ENCODE peak calls at places on chromosomes 6 and 20, in four cellular contexts. One of them, this sample, is unnamed.

GRCh38 chr20:33649201-33649631 is 12.9 kb upstream of the C20orf144 start:
- DNase-seq in activated naive CD4-positive, alpha-beta T cell treated with anti-CD3 and anti-CD28 coated beads, Interleukin-2, amount 50 U/mL, for 16 hours: no peak
- DNase-seq in activated CD4-positive, CD25-positive, alpha-beta regulatory T cell treated with anti-CD3 and anti-CD28 coated beads, Interleukin-2, amount 50 U/mL, for 72 hours: no peak
- DNase-seq in NCI-H1105: no peak
- DNase-seq in this sample: no peak

GRCh38 chr20:9156529-9157280 is 87.8 kb downstream of the PLCB4 start:
- DNase-seq in activated CD4-positive, CD25-positive, alpha-beta regulatory T cell treated with anti-CD3 and anti-CD28 coated beads, Interleukin-2, amount 50 U/mL, for 72 hours: no peak
- DNase-seq in activated naive CD4-positive, alpha-beta T cell treated with anti-CD3 and anti-CD28 coated beads, Interleukin-2, amount 50 U/mL, for 16 hours: no peak
- DNase-seq in NCI-H1105: no peak
- DNase-seq in this sample: no peak

GRCh38 chr20:4119854-4120209 is 104.5 kb upstream of the RNF24 start:
- DNase-seq in NCI-H1105: no peak
- DNase-seq in activated CD4-positive, CD25-positive, alpha-beta regulatory T cell treated with anti-CD3 and anti-CD28 coated beads, Interleukin-2, amount 50 U/mL, for 72 hours: no peak
- DNase-seq in activated naive CD4-positive, alpha-beta T cell treated with anti-CD3 and anti-CD28 coated beads, Interleukin-2, amount 50 U/mL, for 16 hours: no peak
- DNase-seq in this sample: no peak

GRCh38 chr20:48620486-48621255 is 207.1 kb downstream of the PREX1 start:
- DNase-seq in activated naive CD4-positive, alpha-beta T cell treated with anti-CD3 and anti-CD28 coated beads, Interleukin-2, amount 50 U/mL, for 16 hours: peak; percentile 69
- DNase-seq in activated CD4-positive, CD25-positive, alpha-beta regulatory T cell treated with anti-CD3 and anti-CD28 coated beads, Interleukin-2, amount 50 U/mL, for 72 hours: peak; percentile 81
- DNase-seq in NCI-H1105: peak; percentile 85
- DNase-seq in this sample: peak; percentile 82

GRCh38 chr6:13485303-13485702 is 2.1 kb downstream of the GFOD1 start:
- DNase-seq in activated CD4-positive, CD25-positive, alpha-beta regulatory T cell treated with anti-CD3 and anti-CD28 coated beads, Interleukin-2, amount 50 U/mL, for 72 hours: no peak
- DNase-seq in NCI-H1105: no peak
- DNase-seq in activated naive CD4-positive, alpha-beta T cell treated with anti-CD3 and anti-CD28 coated beads, Interleukin-2, amount 50 U/mL, for 16 hours: no peak
- DNase-seq in this sample: no peak

GRCh38 chr6:88730602-88731001 is 232.8 kb downstream of the RNGTT start:
- DNase-seq in NCI-H1105: no peak
- DNase-seq in activated naive CD4-positive, alpha-beta T cell treated with anti-CD3 and anti-CD28 coated beads, Interleukin-2, amount 50 U/mL, for 16 hours: no peak
- DNase-seq in activated CD4-positive, CD25-positive, alpha-beta regulatory T cell treated with anti-CD3 and anti-CD28 coated beads, Interleukin-2, amount 50 U/mL, for 72 hours: no peak
- DNase-seq in this sample: no peak

GRCh38 chr20:8693709-8694108 is 375.2 kb upstream of the PLCB4 start:
- DNase-seq in NCI-H1105: no peak
- DNase-seq in activated CD4-positive, CD25-positive, alpha-beta regulatory T cell treated with anti-CD3 and anti-CD28 coated beads, Interleukin-2, amount 50 U/mL, for 72 hours: no peak
- DNase-seq in activated naive CD4-positive, alpha-beta T cell treated with anti-CD3 and anti-CD28 coated beads, Interleukin-2, amount 50 U/mL, for 16 hours: no peak
- DNase-seq in this sample: no peak

GRCh38 chr20:15162061-15162740 is 824.8 kb upstream of the FLRT3 start:
- DNase-seq in activated naive CD4-positive, alpha-beta T cell treated with anti-CD3 and anti-CD28 coated beads, Interleukin-2, amount 50 U/mL, for 16 hours: no peak
- DNase-seq in activated CD4-positive, CD25-positive, alpha-beta regulatory T cell treated with anti-CD3 and anti-CD28 coated beads, Interleukin-2, amount 50 U/mL, for 72 hours: no peak
- DNase-seq in NCI-H1105: no peak
- DNase-seq in this sample: no peak

GRCh38 chr6:24906314-24906713 is 29.4 kb downstream of the RIPOR2 start:
- DNase-seq in activated naive CD4-positive, alpha-beta T cell treated with anti-CD3 and anti-CD28 coated beads, Interleukin-2, amount 50 U/mL, for 16 hours: no peak
- DNase-seq in activated CD4-positive, CD25-positive, alpha-beta regulatory T cell treated with anti-CD3 and anti-CD28 coated beads, Interleukin-2, amount 50 U/mL, for 72 hours: no peak
- DNase-seq in NCI-H1105: no peak
- DNase-seq in this sample: no peak

GRCh38 chr6:147201885-147202515 is 2.2 kb upstream of the STXBP5 start:
- DNase-seq in activated CD4-positive, CD25-positive, alpha-beta regulatory T cell treated with anti-CD3 and anti-CD28 coated beads, Interleukin-2, amount 50 U/mL, for 72 hours: no peak
- DNase-seq in activated naive CD4-positive, alpha-beta T cell treated with anti-CD3 and anti-CD28 coated beads, Interleukin-2, amount 50 U/mL, for 16 hours: peak; percentile 12
- DNase-seq in NCI-H1105: peak; percentile 44
- DNase-seq in this sample: no peak

GRCh38 chr6:73233048-73233447 is 7.8 kb upstream of the KHDC1L start:
- DNase-seq in activated CD4-positive, CD25-positive, alpha-beta regulatory T cell treated with anti-CD3 and anti-CD28 coated beads, Interleukin-2, amount 50 U/mL, for 72 hours: no peak
- DNase-seq in NCI-H1105: no peak
- DNase-seq in activated naive CD4-positive, alpha-beta T cell treated with anti-CD3 and anti-CD28 coated beads, Interleukin-2, amount 50 U/mL, for 16 hours: no peak
- DNase-seq in this sample: no peak

GRCh38 chr6:142302427-142303190 is 802 bp downstream of the ADGRG6 start:
- DNase-seq in NCI-H1105: no peak
- DNase-seq in activated CD4-positive, CD25-positive, alpha-beta regulatory T cell treated with anti-CD3 and anti-CD28 coated beads, Interleukin-2, amount 50 U/mL, for 72 hours: no peak
- DNase-seq in activated naive CD4-positive, alpha-beta T cell treated with anti-CD3 and anti-CD28 coated beads, Interleukin-2, amount 50 U/mL, for 16 hours: no peak
- DNase-seq in this sample: no peak

GRCh38 chr6:12356983-12357972 is 67.1 kb downstream of the EDN1 start:
- DNase-seq in activated naive CD4-positive, alpha-beta T cell treated with anti-CD3 and anti-CD28 coated beads, Interleukin-2, amount 50 U/mL, for 16 hours: no peak
- DNase-seq in activated CD4-positive, CD25-positive, alpha-beta regulatory T cell treated with anti-CD3 and anti-CD28 coated beads, Interleukin-2, amount 50 U/mL, for 72 hours: no peak
- DNase-seq in NCI-H1105: no peak
- DNase-seq in this sample: no peak

GRCh38 chr6:43276180-43277082 is 21.6 kb upstream of the SLC22A7 start:
- DNase-seq in activated CD4-positive, CD25-positive, alpha-beta regulatory T cell treated with anti-CD3 and anti-CD28 coated beads, Interleukin-2, amount 50 U/mL, for 72 hours: no peak
- DNase-seq in NCI-H1105: no peak
- DNase-seq in activated naive CD4-positive, alpha-beta T cell treated with anti-CD3 and anti-CD28 coated beads, Interleukin-2, amount 50 U/mL, for 16 hours: peak; percentile 42
- DNase-seq in this sample: peak; percentile 56

GRCh38 chr20:18005990-18006364 is 37.2 kb downstream of the MGME1 start:
- DNase-seq in activated naive CD4-positive, alpha-beta T cell treated with anti-CD3 and anti-CD28 coated beads, Interleukin-2, amount 50 U/mL, for 16 hours: no peak
- DNase-seq in activated CD4-positive, CD25-positive, alpha-beta regulatory T cell treated with anti-CD3 and anti-CD28 coated beads, Interleukin-2, amount 50 U/mL, for 72 hours: no peak
- DNase-seq in NCI-H1105: no peak
- DNase-seq in this sample: no peak

GRCh38 chr20:21548390-21549035 is 34.6 kb upstream of the NKX2-2 start:
- DNase-seq in NCI-H1105: no peak
- DNase-seq in activated CD4-positive, CD25-positive, alpha-beta regulatory T cell treated with anti-CD3 and anti-CD28 coated beads, Interleukin-2, amount 50 U/mL, for 72 hours: peak; percentile 40
- DNase-seq in activated naive CD4-positive, alpha-beta T cell treated with anti-CD3 and anti-CD28 coated beads, Interleukin-2, amount 50 U/mL, for 16 hours: peak; percentile 32
- DNase-seq in this sample: no peak

GRCh38 chr6:44228031-44228430 is 4.6 kb downstream of the SLC29A1 start:
- DNase-seq in activated CD4-positive, CD25-positive, alpha-beta regulatory T cell treated with anti-CD3 and anti-CD28 coated beads, Interleukin-2, amount 50 U/mL, for 72 hours: no peak
- DNase-seq in activated naive CD4-positive, alpha-beta T cell treated with anti-CD3 and anti-CD28 coated beads, Interleukin-2, amount 50 U/mL, for 16 hours: no peak
- DNase-seq in NCI-H1105: no peak
- DNase-seq in this sample: no peak

GRCh38 chr6:106609699-106610098 is 19.6 kb downstream of the RTN4IP1 start:
- DNase-seq in NCI-H1105: peak; percentile 32
- DNase-seq in activated CD4-positive, CD25-positive, alpha-beta regulatory T cell treated with anti-CD3 and anti-CD28 coated beads, Interleukin-2, amount 50 U/mL, for 72 hours: no peak
- DNase-seq in activated naive CD4-positive, alpha-beta T cell treated with anti-CD3 and anti-CD28 coated beads, Interleukin-2, amount 50 U/mL, for 16 hours: no peak
- DNase-seq in this sample: no peak

GRCh38 chr6:129586815-129587214 is 123.2 kb downstream of the ARHGAP18 start:
- DNase-seq in activated CD4-positive, CD25-positive, alpha-beta regulatory T cell treated with anti-CD3 and anti-CD28 coated beads, Interleukin-2, amount 50 U/mL, for 72 hours: no peak
- DNase-seq in activated naive CD4-positive, alpha-beta T cell treated with anti-CD3 and anti-CD28 coated beads, Interleukin-2, amount 50 U/mL, for 16 hours: no peak
- DNase-seq in NCI-H1105: no peak
- DNase-seq in this sample: no peak

GRCh38 chr20:48957521-48957920 is 36.0 kb downstream of the ARFGEF2 start:
- DNase-seq in activated CD4-positive, CD25-positive, alpha-beta regulatory T cell treated with anti-CD3 and anti-CD28 coated beads, Interleukin-2, amount 50 U/mL, for 72 hours: no peak
- DNase-seq in NCI-H1105: no peak
- DNase-seq in activated naive CD4-positive, alpha-beta T cell treated with anti-CD3 and anti-CD28 coated beads, Interleukin-2, amount 50 U/mL, for 16 hours: no peak
- DNase-seq in this sample: no peak

GRCh38 chr6:109383438-109383940 is 1.2 kb upstream of the CD164 start:
- DNase-seq in activated naive CD4-positive, alpha-beta T cell treated with anti-CD3 and anti-CD28 coated beads, Interleukin-2, amount 50 U/mL, for 16 hours: no peak
- DNase-seq in NCI-H1105: no peak
- DNase-seq in activated CD4-positive, CD25-positive, alpha-beta regulatory T cell treated with anti-CD3 and anti-CD28 coated beads, Interleukin-2, amount 50 U/mL, for 72 hours: no peak
- DNase-seq in this sample: no peak

GRCh38 chr6:42870145-42870936 is 9.1 kb upstream of the RPL7L1 start:
- DNase-seq in activated naive CD4-positive, alpha-beta T cell treated with anti-CD3 and anti-CD28 coated beads, Interleukin-2, amount 50 U/mL, for 16 hours: no peak
- DNase-seq in activated CD4-positive, CD25-positive, alpha-beta regulatory T cell treated with anti-CD3 and anti-CD28 coated beads, Interleukin-2, amount 50 U/mL, for 72 hours: no peak
- DNase-seq in NCI-H1105: no peak
- DNase-seq in this sample: no peak

GRCh38 chr20:6660441-6660840 is 107.0 kb upstream of the BMP2 start:
- DNase-seq in activated naive CD4-positive, alpha-beta T cell treated with anti-CD3 and anti-CD28 coated beads, Interleukin-2, amount 50 U/mL, for 16 hours: no peak
- DNase-seq in activated CD4-positive, CD25-positive, alpha-beta regulatory T cell treated with anti-CD3 and anti-CD28 coated beads, Interleukin-2, amount 50 U/mL, for 72 hours: no peak
- DNase-seq in NCI-H1105: no peak
- DNase-seq in this sample: no peak

GRCh38 chr20:17809714-17810631 is 110.2 kb downstream of the BANF2 start:
- DNase-seq in activated CD4-positive, CD25-positive, alpha-beta regulatory T cell treated with anti-CD3 and anti-CD28 coated beads, Interleukin-2, amount 50 U/mL, for 72 hours: no peak
- DNase-seq in activated naive CD4-positive, alpha-beta T cell treated with anti-CD3 and anti-CD28 coated beads, Interleukin-2, amount 50 U/mL, for 16 hours: no peak
- DNase-seq in NCI-H1105: no peak
- DNase-seq in this sample: no peak

GRCh38 chr6:20252311-20252710 is 40.0 kb upstream of the MBOAT1 start:
- DNase-seq in NCI-H1105: no peak
- DNase-seq in activated CD4-positive, CD25-positive, alpha-beta regulatory T cell treated with anti-CD3 and anti-CD28 coated beads, Interleukin-2, amount 50 U/mL, for 72 hours: no peak
- DNase-seq in activated naive CD4-positive, alpha-beta T cell treated with anti-CD3 and anti-CD28 coated beads, Interleukin-2, amount 50 U/mL, for 16 hours: no peak
- DNase-seq in this sample: no peak

GRCh38 chr6:113450061-113450465 is 407.1 kb upstream of the MARCKS start:
- DNase-seq in NCI-H1105: no peak
- DNase-seq in activated naive CD4-positive, alpha-beta T cell treated with anti-CD3 and anti-CD28 coated beads, Interleukin-2, amount 50 U/mL, for 16 hours: no peak
- DNase-seq in activated CD4-positive, CD25-positive, alpha-beta regulatory T cell treated with anti-CD3 and anti-CD28 coated beads, Interleukin-2, amount 50 U/mL, for 72 hours: no peak
- DNase-seq in this sample: no peak

GRCh38 chr6:19949155-19949554 is 112.0 kb downstream of the ID4 start:
- DNase-seq in activated naive CD4-positive, alpha-beta T cell treated with anti-CD3 and anti-CD28 coated beads, Interleukin-2, amount 50 U/mL, for 16 hours: no peak
- DNase-seq in activated CD4-positive, CD25-positive, alpha-beta regulatory T cell treated with anti-CD3 and anti-CD28 coated beads, Interleukin-2, amount 50 U/mL, for 72 hours: no peak
- DNase-seq in NCI-H1105: no peak
- DNase-seq in this sample: no peak

GRCh38 chr6:103000686-103001085 is 1607.2 kb downstream of the GRIK2 start:
- DNase-seq in activated naive CD4-positive, alpha-beta T cell treated with anti-CD3 and anti-CD28 coated beads, Interleukin-2, amount 50 U/mL, for 16 hours: no peak
- DNase-seq in NCI-H1105: no peak
- DNase-seq in activated CD4-positive, CD25-positive, alpha-beta regulatory T cell treated with anti-CD3 and anti-CD28 coated beads, Interleukin-2, amount 50 U/mL, for 72 hours: no peak
- DNase-seq in this sample: no peak

GRCh38 chr6:27145731-27146455 is 101.6 kb upstream of the PRSS16 start:
- DNase-seq in NCI-H1105: peak; percentile 92
- DNase-seq in activated naive CD4-positive, alpha-beta T cell treated with anti-CD3 and anti-CD28 coated beads, Interleukin-2, amount 50 U/mL, for 16 hours: peak; percentile 60
- DNase-seq in activated CD4-positive, CD25-positive, alpha-beta regulatory T cell treated with anti-CD3 and anti-CD28 coated beads, Interleukin-2, amount 50 U/mL, for 72 hours: peak; percentile 51
- DNase-seq in this sample: peak; percentile 58

GRCh38 chr20:41329435-41330342 is 10.9 kb upstream of the LPIN3 start:
- DNase-seq in activated CD4-positive, CD25-positive, alpha-beta regulatory T cell treated with anti-CD3 and anti-CD28 coated beads, Interleukin-2, amount 50 U/mL, for 72 hours: peak; percentile 56
- DNase-seq in activated naive CD4-positive, alpha-beta T cell treated with anti-CD3 and anti-CD28 coated beads, Interleukin-2, amount 50 U/mL, for 16 hours: peak; percentile 72
- DNase-seq in NCI-H1105: no peak
- DNase-seq in this sample: peak; percentile 62